ENCODE peak calls at places on chromosomes 13 and 19, in six cellular contexts. G is activated CD4-positive, alpha-beta T cell treated with anti-CD3 and anti-CD28 coated beads, Interleukin-2, amount 10 ng/mL, durations not matched to agents 7 days and 5 days; P is frontal cortex; Z is AG04450; Y is activated CD4-positive, CD25-positive, alpha-beta regulatory T cell treated with anti-CD3 and anti-CD28 coated beads, Interleukin-2, amount 50 U/mL, for 72 hours; O is pancreas. H is an unnamed sample.

GRCh38 chr19:10532457-10532856 is 11.2 kb upstream of the ATG4D start:
- DNase-seq in O (no peak), P (no peak), G (no peak), Y (no peak), Z (no peak), H (no peak)

GRCh38 chr13:94658926-94659649 is 53.3 kb downstream of the SOX21 start:
- DNase-seq in Z (no peak), G (no peak), O (no peak), P (no peak), Y (no peak), H (no peak)

GRCh38 chr13:77136902-77137420 is 110.0 kb upstream of the FBXL3 start:
- DNase-seq in Y (no peak), G (no peak), Z (peak), P (no peak), O (no peak), H (no peak)

GRCh38 chr19:17319473-17320238 is 10.3 kb downstream of the DDA1 start:
- DNase-seq in Z (no peak), P (no peak), Y (no peak), O (no peak), G (no peak), H (no peak)

GRCh38 chr13:95615539-95615938 is 29.0 kb downstream of the DZIP1 start:
- DNase-seq in O (no peak), Z (no peak), P (no peak), Y (no peak), G (no peak), H (no peak)

GRCh38 chr19:30604657-30605056 is 232.5 kb downstream of the ZNF536 start:
- DNase-seq in G (no peak), P (no peak), Y (no peak), Z (no peak), O (no peak), H (no peak)

GRCh38 chr13:44710576-44710975 is 134.4 kb upstream of the TSC22D1 start:
- DNase-seq in O (no peak), P (no peak), Z (peak), Y (no peak), G (no peak), H (no peak)

GRCh38 chr19:34254552-34255432 is at the start of gene GARRE1:
- DNase-seq in Y (peak), G (peak), P (peak), O (peak), Z (no peak), H (peak)

GRCh38 chr19:10503002-10503789 is at the start of gene KEAP1:
- DNase-seq in O (peak), Z (no peak), G (peak), P (peak), Y (peak), H (no peak)

GRCh38 chr19:31448221-31448657 is 99.0 kb upstream of the TSHZ3 start:
- DNase-seq in P (no peak), Z (peak), Y (no peak), G (no peak), O (peak), H (no peak)

GRCh38 chr13:45865414-45865813 is 13.9 kb upstream of the SIAH3 start:
- DNase-seq in P (no peak), Z (no peak), O (no peak), Y (no peak), G (no peak), H (no peak)

GRCh38 chr19:1848399-1849131 is at the start of gene REXO1:
- DNase-seq in O (peak), P (peak), Z (peak), G (peak), Y (peak), H (peak)

GRCh38 chr19:46355234-46355990 is 8.5 kb downstream of the PPP5C start:
- DNase-seq in P (no peak), Y (no peak), Z (no peak), O (no peak), G (no peak), H (no peak)

GRCh38 chr19:35560677-35561076 is 2.8 kb downstream of the ATP4A start:
- DNase-seq in Y (no peak), O (no peak), G (no peak), P (no peak), Z (no peak), H (no peak)

GRCh38 chr19:9936151-9937000 is at the start of gene OLFM2:
- DNase-seq in P (peak), O (peak), G (no peak), Z (no peak), Y (no peak), H (no peak)

GRCh38 chr19:46480409-46480808 is 9.0 kb upstream of the PNMA8A start:
- DNase-seq in Y (no peak), P (no peak), O (no peak), Z (peak), G (no peak), H (no peak)

GRCh38 chr13:25248071-25248470 is 39.2 kb downstream of the MTMR6 start:
- DNase-seq in P (no peak), Y (no peak), Z (no peak), G (no peak), O (no peak), H (no peak)

GRCh38 chr19:49588370-49589122 is 2.4 kb upstream of the PRR12 start:
- DNase-seq in O (no peak), P (no peak), G (peak), Y (peak), Z (no peak), H (no peak)

GRCh38 chr13:93805736-93806135 is 579.1 kb downstream of the GPC6 start:
- DNase-seq in G (no peak), O (no peak), Z (no peak), Y (no peak), P (no peak), H (no peak)